ENCODE peak calls at places on chromosome X, in seven cellular contexts. One of them, this sample, is unnamed.

GRCh38 chrX:39519566-39520301 is 578.0 kb downstream of the BCOR start:
- DNase-seq in heart left ventricle: peak; percentile 69
- DNase-seq in adrenal gland: no peak
- DNase-seq in esophagus squamous epithelium: no peak
- DNase-seq in HCT116: no peak
- DNase-seq in uterus: no peak
- DNase-seq in IMR-90: no peak
- DNase-seq in this sample: no peak

GRCh38 chrX:94743478-94743877 is 1069.5 kb downstream of the FAM133A start:
- DNase-seq in HCT116: no peak
- DNase-seq in adrenal gland: no peak
- DNase-seq in heart left ventricle: no peak
- DNase-seq in uterus: no peak
- DNase-seq in esophagus squamous epithelium: no peak
- DNase-seq in IMR-90: no peak
- DNase-seq in this sample: no peak

GRCh38 chrX:100946521-100946920 is 17.8 kb upstream of the XKRX start:
- DNase-seq in uterus: no peak
- DNase-seq in esophagus squamous epithelium: no peak
- DNase-seq in heart left ventricle: no peak
- DNase-seq in adrenal gland: no peak
- DNase-seq in HCT116: no peak
- DNase-seq in IMR-90: no peak
- DNase-seq in this sample: no peak

GRCh38 chrX:124925681-124926080 is 394.0 kb upstream of the TEX13C start:
- DNase-seq in IMR-90: no peak
- DNase-seq in esophagus squamous epithelium: no peak
- DNase-seq in adrenal gland: no peak
- DNase-seq in HCT116: no peak
- DNase-seq in heart left ventricle: no peak
- DNase-seq in uterus: no peak
- DNase-seq in this sample: no peak

GRCh38 chrX:12878536-12878935 is 11.7 kb downstream of the TLR7 start:
- DNase-seq in adrenal gland: no peak
- DNase-seq in heart left ventricle: no peak
- DNase-seq in HCT116: no peak
- DNase-seq in IMR-90: no peak
- DNase-seq in uterus: no peak
- DNase-seq in esophagus squamous epithelium: no peak
- DNase-seq in this sample: no peak

GRCh38 chrX:133171962-133172708 is 46.0 kb downstream of the TFDP3 start:
- DNase-seq in uterus: no peak
- DNase-seq in esophagus squamous epithelium: no peak
- DNase-seq in heart left ventricle: no peak
- DNase-seq in HCT116: peak; percentile 22
- DNase-seq in IMR-90: no peak
- DNase-seq in adrenal gland: no peak
- DNase-seq in this sample: no peak

GRCh38 chrX:96102997-96103396 is 581.6 kb upstream of the DIAPH2 start:
- DNase-seq in HCT116: no peak
- DNase-seq in uterus: no peak
- DNase-seq in heart left ventricle: peak; percentile 10
- DNase-seq in IMR-90: no peak
- DNase-seq in adrenal gland: no peak
- DNase-seq in esophagus squamous epithelium: no peak
- DNase-seq in this sample: peak; percentile 1

GRCh38 chrX:31036895-31037294 is 34.9 kb downstream of the FTHL17 start:
- DNase-seq in uterus: peak; percentile 18
- DNase-seq in heart left ventricle: peak; percentile 50
- DNase-seq in adrenal gland: peak; percentile 67
- DNase-seq in IMR-90: peak; percentile 42
- DNase-seq in HCT116: peak; percentile 6
- DNase-seq in esophagus squamous epithelium: no peak
- DNase-seq in this sample: peak; percentile 53

GRCh38 chrX:63513825-63514574 is 162.9 kb upstream of the SPIN4 start:
- DNase-seq in HCT116: no peak
- DNase-seq in IMR-90: peak; percentile 80
- DNase-seq in esophagus squamous epithelium: no peak
- DNase-seq in uterus: peak; percentile 22
- DNase-seq in adrenal gland: no peak
- DNase-seq in heart left ventricle: peak; percentile 29
- DNase-seq in this sample: no peak

GRCh38 chrX:67624324-67624723 is 80.5 kb downstream of the AR start:
- DNase-seq in HCT116: no peak
- DNase-seq in IMR-90: no peak
- DNase-seq in heart left ventricle: no peak
- DNase-seq in adrenal gland: no peak
- DNase-seq in esophagus squamous epithelium: no peak
- DNase-seq in uterus: no peak
- DNase-seq in this sample: no peak

GRCh38 chrX:386239-386767 is 404 bp downstream of the PPP2R3B start:
- DNase-seq in esophagus squamous epithelium: no peak
- DNase-seq in uterus: no peak
- DNase-seq in HCT116: no peak
- DNase-seq in heart left ventricle: no peak
- DNase-seq in IMR-90: no peak
- DNase-seq in adrenal gland: no peak
- DNase-seq in this sample: peak; percentile 13

GRCh38 chrX:54484666-54485065 is 11.4 kb downstream of the FGD1 start:
- DNase-seq in uterus: no peak
- DNase-seq in HCT116: no peak
- DNase-seq in IMR-90: no peak
- DNase-seq in adrenal gland: no peak
- DNase-seq in heart left ventricle: peak; percentile 30
- DNase-seq in esophagus squamous epithelium: no peak
- DNase-seq in this sample: no peak

GRCh38 chrX:150848914-150849365 is 49.5 kb downstream of the CD99L2 start:
- DNase-seq in heart left ventricle: no peak
- DNase-seq in esophagus squamous epithelium: no peak
- DNase-seq in adrenal gland: no peak
- DNase-seq in IMR-90: no peak
- DNase-seq in HCT116: no peak
- DNase-seq in uterus: no peak
- DNase-seq in this sample: no peak

GRCh38 chrX:20056704-20057103 is 60.0 kb downstream of the MAP7D2 start:
- DNase-seq in esophagus squamous epithelium: no peak
- DNase-seq in heart left ventricle: no peak
- DNase-seq in uterus: no peak
- DNase-seq in IMR-90: peak; percentile 41
- DNase-seq in HCT116: no peak
- DNase-seq in adrenal gland: no peak
- DNase-seq in this sample: no peak

GRCh38 chrX:10163031-10163430 is 6.3 kb downstream of the CLCN4 start:
- DNase-seq in IMR-90: no peak
- DNase-seq in HCT116: no peak
- DNase-seq in heart left ventricle: no peak
- DNase-seq in uterus: no peak
- DNase-seq in esophagus squamous epithelium: no peak
- DNase-seq in adrenal gland: no peak
- DNase-seq in this sample: no peak

GRCh38 chrX:30995705-30996104 is 76.1 kb downstream of the FTHL17 start:
- DNase-seq in uterus: no peak
- DNase-seq in esophagus squamous epithelium: no peak
- DNase-seq in heart left ventricle: no peak
- DNase-seq in adrenal gland: no peak
- DNase-seq in IMR-90: no peak
- DNase-seq in HCT116: no peak
- DNase-seq in this sample: no peak

GRCh38 chrX:134294548-134294947 is 57.6 kb downstream of the CCDC160 start:
- DNase-seq in uterus: no peak
- DNase-seq in esophagus squamous epithelium: no peak
- DNase-seq in IMR-90: peak; percentile 2
- DNase-seq in HCT116: no peak
- DNase-seq in heart left ventricle: no peak
- DNase-seq in adrenal gland: no peak
- DNase-seq in this sample: no peak

GRCh38 chrX:131633285-131633917 is 89.5 kb downstream of the OR13H1 start:
- DNase-seq in IMR-90: peak; percentile 41
- DNase-seq in esophagus squamous epithelium: no peak
- DNase-seq in heart left ventricle: peak; percentile 37
- DNase-seq in uterus: peak; percentile 29
- DNase-seq in adrenal gland: peak; percentile 74
- DNase-seq in HCT116: peak; percentile 29
- DNase-seq in this sample: peak; percentile 31

GRCh38 chrX:83658731-83659130 is 150.6 kb downstream of the POU3F4 start:
- DNase-seq in adrenal gland: no peak
- DNase-seq in heart left ventricle: no peak
- DNase-seq in IMR-90: no peak
- DNase-seq in HCT116: no peak
- DNase-seq in esophagus squamous epithelium: no peak
- DNase-seq in uterus: no peak
- DNase-seq in this sample: no peak

GRCh38 chrX:15853586-15854079 is 980 bp downstream of the AP1S2 start:
- DNase-seq in HCT116: no peak
- DNase-seq in uterus: no peak
- DNase-seq in adrenal gland: no peak
- DNase-seq in esophagus squamous epithelium: no peak
- DNase-seq in heart left ventricle: no peak
- DNase-seq in IMR-90: no peak
- DNase-seq in this sample: no peak

GRCh38 chrX:15854712-15855561 is at the start of gene AP1S2:
- DNase-seq in HCT116: peak; percentile 78
- DNase-seq in uterus: peak; percentile 95
- DNase-seq in IMR-90: peak; percentile 92
- DNase-seq in esophagus squamous epithelium: peak; percentile 79
- DNase-seq in heart left ventricle: peak; percentile 95
- DNase-seq in adrenal gland: peak; percentile 95
- DNase-seq in this sample: peak; percentile 90

GRCh38 chrX:15855562-15856256 is 1.1 kb upstream of the AP1S2 start:
- DNase-seq in esophagus squamous epithelium: no peak
- DNase-seq in HCT116: no peak
- DNase-seq in heart left ventricle: no peak
- DNase-seq in adrenal gland: no peak
- DNase-seq in uterus: no peak
- DNase-seq in IMR-90: no peak
- DNase-seq in this sample: no peak

GRCh38 chrX:15856580-15856979 is 2.0 kb upstream of the AP1S2 start:
- DNase-seq in HCT116: no peak
- DNase-seq in esophagus squamous epithelium: no peak
- DNase-seq in heart left ventricle: no peak
- DNase-seq in IMR-90: no peak
- DNase-seq in uterus: no peak
- DNase-seq in adrenal gland: no peak
- DNase-seq in this sample: no peak

GRCh38 chrX:15854080-15854655 is 445 bp downstream of the AP1S2 start:
- DNase-seq in uterus: peak; percentile 56
- DNase-seq in heart left ventricle: peak; percentile 71
- DNase-seq in adrenal gland: peak; percentile 56
- DNase-seq in HCT116: no peak
- DNase-seq in IMR-90: no peak
- DNase-seq in esophagus squamous epithelium: peak; percentile 17
- DNase-seq in this sample: peak; percentile 64
- TF ChIP-seq CTCF in uterus: peak; percentile 14
- TF ChIP-seq CTCF in heart left ventricle: peak; percentile 39
- TF ChIP-seq CTCF in adrenal gland: no peak
- TF ChIP-seq CTCF in HCT116: no peak
- TF ChIP-seq CTCF in IMR-90: peak; percentile 19
- TF ChIP-seq CTCF in esophagus squamous epithelium: no peak
- TF ChIP-seq CTCF in this sample: no peak

DNA sequence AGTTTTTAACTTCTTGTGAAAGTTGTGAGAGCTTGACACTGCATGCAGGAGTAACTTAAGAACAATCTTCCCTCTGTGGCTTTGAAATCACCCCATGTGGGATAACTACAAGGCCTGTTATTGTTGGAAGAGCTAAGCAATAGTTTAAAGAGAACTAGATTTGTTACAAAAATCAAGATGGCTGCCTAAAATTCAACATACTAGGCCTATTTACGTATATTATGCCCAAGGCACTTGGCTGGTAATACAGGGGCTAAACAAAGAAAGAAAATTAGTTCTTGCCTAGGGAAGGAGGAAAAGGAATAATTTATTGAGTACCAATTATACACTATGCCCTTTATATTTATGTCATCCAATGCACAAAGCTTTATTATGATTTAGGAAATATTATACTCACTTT is 36.1 kb downstream of the DMD start:
- DNase-seq in adrenal gland: no peak
- DNase-seq in heart left ventricle: no peak
- DNase-seq in uterus: no peak
- DNase-seq in HCT116: no peak
- DNase-seq in IMR-90: no peak
- DNase-seq in esophagus squamous epithelium: no peak
- DNase-seq in this sample: no peak
- TF ChIP-seq POLR2A in adrenal gland: no peak
- TF ChIP-seq POLR2A in heart left ventricle: no peak
- TF ChIP-seq POLR2A in uterus: no peak
- TF ChIP-seq POLR2A in HCT116: no peak
- TF ChIP-seq POLR2A in IMR-90: no peak
- TF ChIP-seq POLR2A in esophagus squamous epithelium: no peak
- TF ChIP-seq POLR2A in this sample: no peak

GRCh38 chrX:153878969-153879653 is 6.9 kb downstream of the L1CAM start:
- DNase-seq in IMR-90: no peak
- DNase-seq in esophagus squamous epithelium: no peak
- DNase-seq in HCT116: no peak
- DNase-seq in uterus: no peak
- DNase-seq in adrenal gland: no peak
- DNase-seq in heart left ventricle: peak; percentile 16
- DNase-seq in this sample: no peak

GRCh38 chrX:153882086-153882498 is 3.9 kb downstream of the L1CAM start:
- DNase-seq in HCT116: no peak
- DNase-seq in IMR-90: peak; percentile 13
- DNase-seq in heart left ventricle: no peak
- DNase-seq in uterus: no peak
- DNase-seq in esophagus squamous epithelium: no peak
- DNase-seq in adrenal gland: no peak
- DNase-seq in this sample: no peak

GRCh38 chrX:153881281-153881680 is 4.7 kb downstream of the L1CAM start:
- DNase-seq in HCT116: no peak
- DNase-seq in IMR-90: no peak
- DNase-seq in uterus: no peak
- DNase-seq in adrenal gland: no peak
- DNase-seq in heart left ventricle: no peak
- DNase-seq in esophagus squamous epithelium: no peak
- DNase-seq in this sample: no peak

GRCh38 chrX:153879741-153880439 is 6.1 kb downstream of the L1CAM start:
- DNase-seq in IMR-90: no peak
- DNase-seq in HCT116: no peak
- DNase-seq in adrenal gland: no peak
- DNase-seq in esophagus squamous epithelium: no peak
- DNase-seq in uterus: no peak
- DNase-seq in heart left ventricle: peak; percentile 8
- DNase-seq in this sample: no peak

DNA sequence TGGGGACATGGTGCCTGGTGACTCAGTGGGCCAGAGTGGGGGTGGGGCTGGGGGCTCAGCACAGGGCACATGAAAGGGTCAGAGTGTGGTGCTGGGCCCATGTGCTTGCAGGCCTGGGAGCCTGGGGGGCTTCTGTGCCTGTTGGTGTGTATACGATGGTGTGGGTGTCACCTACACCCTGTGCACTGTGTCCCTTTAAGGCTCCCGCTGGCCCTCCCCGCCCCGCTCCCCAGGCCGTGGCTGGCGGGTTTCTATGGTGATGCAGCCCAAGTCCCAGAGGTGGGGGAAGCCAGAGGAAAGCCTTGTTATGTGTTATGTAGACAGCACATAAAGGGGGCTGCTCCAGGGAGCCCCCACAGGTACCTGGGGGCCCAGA is 5.5 kb downstream of the L1CAM start:
- DNase-seq in heart left ventricle: no peak
- DNase-seq in IMR-90: no peak
- DNase-seq in esophagus squamous epithelium: no peak
- DNase-seq in HCT116: no peak
- DNase-seq in uterus: no peak
- DNase-seq in adrenal gland: no peak
- DNase-seq in this sample: no peak
- TF ChIP-seq CTCF in heart left ventricle: no peak
- TF ChIP-seq CTCF in IMR-90: no peak
- TF ChIP-seq CTCF in esophagus squamous epithelium: no peak
- TF ChIP-seq CTCF in HCT116: no peak
- TF ChIP-seq CTCF in uterus: no peak
- TF ChIP-seq CTCF in adrenal gland: no peak
- TF ChIP-seq CTCF in this sample: no peak

GRCh38 chrX:154357205-154357604 is 17.2 kb downstream of the FLNA start:
- DNase-seq in uterus: no peak
- DNase-seq in esophagus squamous epithelium: no peak
- DNase-seq in IMR-90: no peak
- DNase-seq in adrenal gland: no peak
- DNase-seq in HCT116: no peak
- DNase-seq in heart left ventricle: no peak
- DNase-seq in this sample: no peak
- TF ChIP-seq POLR2A in uterus: no peak
- TF ChIP-seq POLR2A in esophagus squamous epithelium: no peak
- TF ChIP-seq POLR2A in IMR-90: no peak
- TF ChIP-seq POLR2A in adrenal gland: no peak
- TF ChIP-seq POLR2A in HCT116: no peak
- TF ChIP-seq POLR2A in heart left ventricle: no peak
- TF ChIP-seq POLR2A in this sample: no peak

This sample was measured in thyroid gland.